ENCODE peak calls at places on chromosomes 13 and 19, in five cellular contexts. C, M, H, V and Y are unnamed samples.
A peak's percentile ranks its signal among the peaks of the same experiment; 100 is the strongest.

GRCh38 chr19:45569619-45570421 is 14.8 kb downstream of the OPA3 start:
- DNase-seq in C (peak; percentile 88), M (peak; percentile 65), H (peak; percentile 46), V (no peak), Y (peak; percentile 54)

GRCh38 chr19:43667524-43668405 is 2.2 kb downstream of the PLAUR start:
- DNase-seq in C (peak; percentile 23), M (peak; percentile 33), H (no peak), V (no peak), Y (no peak)

GRCh38 chr19:34677386-34678084 is at the start of gene ZNF302:
- DNase-seq in C (peak; percentile 98), M (peak; percentile 98), H (peak; percentile 98), V (peak; percentile 90), Y (peak; percentile 98)

GRCh38 chr13:94917814-94918213 is 205.5 kb upstream of the SOX21 start:
- DNase-seq in C (peak; percentile 47), M (no peak), H (peak; percentile 10), V (no peak), Y (peak; percentile 18)

GRCh38 chr19:20926796-20927195 is 3.7 kb downstream of the ZNF85 start:
- DNase-seq in C (no peak), M (no peak), H (no peak), V (no peak), Y (no peak)

GRCh38 chr19:30064776-30065494 is 122.9 kb downstream of the URI1 start:
- DNase-seq in C (no peak), M (peak; percentile 15), H (no peak), V (no peak), Y (no peak)

GRCh38 chr13:39552233-39552632 is 50.8 kb downstream of the LHFPL6 start:
- DNase-seq in C (no peak), M (no peak), H (no peak), V (no peak), Y (no peak)

GRCh38 chr13:112465251-112466131 is 89.3 kb downstream of the SPACA7 start:
- DNase-seq in C (peak; percentile 33), M (no peak), H (no peak), V (no peak), Y (no peak)

GRCh38 chr13:34044660-34045080 is 226.7 kb downstream of the RFC3 start:
- DNase-seq in C (no peak), M (no peak), H (peak; percentile 68), V (no peak), Y (peak; percentile 89)

GRCh38 chr19:8484331-8484894 is 18.0 kb downstream of the PRAM1 start:
- DNase-seq in C (no peak), M (peak; percentile 52), H (no peak), V (peak; percentile 40), Y (no peak)

GRCh38 chr13:98556968-98557591 is 19.8 kb downstream of the STK24 start:
- DNase-seq in C (no peak), M (no peak), H (no peak), V (no peak), Y (peak; percentile 29)

GRCh38 chr19:15263361-15263985 is 31.2 kb upstream of the EPHX3 start:
- DNase-seq in C (no peak), M (no peak), H (no peak), V (no peak), Y (no peak)

GRCh38 chr13:39374741-39375189 is 228.2 kb downstream of the LHFPL6 start:
- DNase-seq in C (no peak), M (no peak), H (no peak), V (no peak), Y (no peak)

GRCh38 chr13:29991343-29991742 is 140.9 kb upstream of the UBL3 start:
- DNase-seq in C (no peak), M (no peak), H (peak; percentile 25), V (no peak), Y (peak; percentile 88)

GRCh38 chr19:53037101-53038097 is 7.1 kb upstream of the ERVV-2 start:
- DNase-seq in C (peak; percentile 87), M (peak; percentile 61), H (peak; percentile 59), V (no peak), Y (peak; percentile 73)

GRCh38 chr13:32284927-32285632 is 30.1 kb downstream of the ZAR1L start:
- DNase-seq in C (no peak), M (peak; percentile 61), H (peak; percentile 94), V (no peak), Y (peak; percentile 66)

GRCh38 chr19:22532388-22533310 is 101.5 kb upstream of the ZNF492 start:
- DNase-seq in C (no peak), M (peak; percentile 63), H (no peak), V (peak; percentile 30), Y (no peak)

GRCh38 chr19:6088677-6089063 is 21.6 kb downstream of the RFX2 start:
- DNase-seq in C (no peak), M (no peak), H (peak; percentile 60), V (no peak), Y (peak; percentile 42)

GRCh38 chr19:39708594-39708993 is 4.3 kb downstream of the LGALS14 start:
- DNase-seq in C (no peak), M (no peak), H (no peak), V (no peak), Y (no peak)

GRCh38 chr19:54493967-54494585 is 8.6 kb upstream of the LAIR2 start:
- DNase-seq in C (no peak), M (no peak), H (no peak), V (no peak), Y (no peak)

GRCh38 chr19:8208710-8209110 is 460 bp upstream of the CERS4 start:
- DNase-seq in C (no peak), M (no peak), H (no peak), V (peak; percentile 30), Y (no peak)

GRCh38 chr13:49731766-49732165 is 40.5 kb upstream of the EBPL start:
- DNase-seq in C (no peak), M (no peak), H (peak; percentile 66), V (no peak), Y (peak; percentile 50)

GRCh38 chr13:50629497-50629896 is 214.0 kb downstream of the DLEU7 start:
- DNase-seq in C (no peak), M (no peak), H (no peak), V (no peak), Y (no peak)

GRCh38 chr13:111662895-111663294 is 342.5 kb downstream of the TEX29 start:
- DNase-seq in C (no peak), M (no peak), H (no peak), V (no peak), Y (no peak)

DNA sequence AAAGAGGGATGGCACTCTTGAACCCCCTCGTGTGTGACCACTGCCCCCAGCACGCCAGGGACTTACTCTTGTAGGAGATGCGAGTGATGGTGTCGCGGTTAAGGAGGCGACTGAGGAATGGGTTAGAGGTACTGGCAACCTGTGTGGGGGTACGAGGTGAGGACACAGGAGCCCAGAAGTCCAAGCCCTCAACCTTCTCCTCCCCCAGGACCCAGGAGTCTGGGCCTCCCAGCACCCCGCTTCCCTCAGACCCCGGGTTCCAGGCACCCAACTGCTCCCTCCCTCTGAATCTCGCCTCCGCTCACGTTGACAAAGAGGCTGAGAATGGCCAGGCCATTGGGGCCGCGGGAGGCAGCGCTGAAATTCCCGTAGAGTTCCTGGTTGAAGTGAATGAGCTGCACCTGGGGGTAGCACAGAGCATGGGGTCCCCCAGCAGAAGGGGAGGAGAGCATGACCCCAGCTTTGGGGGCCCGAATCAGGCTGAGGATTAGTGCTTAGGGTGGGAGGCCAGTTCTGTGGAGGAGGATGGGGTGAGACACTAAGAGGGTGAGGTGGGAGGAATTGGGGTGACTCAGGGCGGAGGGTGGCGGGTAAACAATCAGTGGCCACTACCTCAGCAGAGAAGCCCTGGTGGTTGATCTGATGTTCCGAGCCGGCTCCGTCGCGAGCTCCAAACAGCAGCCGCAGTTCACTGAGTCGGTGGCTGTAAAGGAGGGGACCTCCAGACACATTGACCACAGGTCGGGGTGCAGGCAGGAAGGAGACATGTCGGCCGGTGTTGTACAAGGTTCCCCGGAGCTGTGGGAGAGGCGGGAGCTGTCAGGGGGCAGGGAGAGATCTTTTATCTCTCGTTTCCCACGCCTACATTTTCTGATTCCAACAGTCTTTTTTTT is 2.5 kb upstream of the DBP start:
- DNase-seq in C (peak; percentile 63), M (no peak), H (no peak), V (no peak), Y (no peak)
- H3K4me3 ChIP-seq in C (peak overlapping the region; percentile 75), M (no peak overlapping the region), H (no peak overlapping the region), V (no peak overlapping the region), Y (no peak overlapping the region)

DNA sequence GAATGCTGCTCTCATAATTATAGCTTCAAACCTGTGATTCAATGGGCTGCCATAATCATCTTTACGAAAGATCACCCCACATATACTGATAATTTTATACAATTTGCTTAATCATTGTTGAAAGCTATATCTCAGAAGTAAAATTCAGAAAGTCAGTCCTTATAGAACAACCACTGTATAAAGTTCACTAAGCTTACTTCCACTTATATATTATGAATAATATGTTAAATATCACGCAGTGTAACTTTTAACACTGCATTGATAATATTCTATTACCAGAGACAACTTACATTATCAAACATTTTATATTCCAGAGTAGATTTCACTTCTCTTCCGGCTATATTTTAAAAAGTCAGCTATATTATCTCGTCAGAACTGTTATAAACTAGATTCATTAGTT is 550.1 kb upstream of the PCDH20 start:
- DNase-seq in C (no peak), M (no peak), H (no peak), V (no peak), Y (no peak)
- H3K4me3 ChIP-seq in C (no peak overlapping the region), M (no peak overlapping the region), H (no peak overlapping the region), V (no peak overlapping the region), Y (no peak overlapping the region)

GRCh38 chr19:4542896-4543351 is 3.1 kb upstream of the LRG1 start:
- DNase-seq in C (no peak), M (no peak), H (no peak), V (no peak), Y (no peak)
- H3K4me3 ChIP-seq in C (no peak overlapping the region), M (no peak overlapping the region), H (no peak overlapping the region), V (no peak overlapping the region), Y (no peak overlapping the region)

GRCh38 chr19:1852294-1852646 is 4.0 kb upstream of the REXO1 start:
- DNase-seq in C (no peak), M (no peak), H (no peak), V (no peak), Y (no peak)
- H3K4me3 ChIP-seq in C (peak overlapping the region; percentile 64), M (no peak overlapping the region), H (no peak overlapping the region), V (no peak overlapping the region), Y (no peak overlapping the region)